ENCODE peak calls at places on chromosomes 6 and 20, in four cellular contexts. One of them, this sample, is unnamed.

GRCh38 chr20:46020515-46020914 is 8.5 kb upstream of the SLC12A5 start:
- DNase-seq in hepatocyte: no peak
- DNase-seq in PC-3: no peak
- DNase-seq in T-helper 17 cell: no peak
- DNase-seq in this sample: no peak

GRCh38 chr20:830011-830521 is 3.4 kb upstream of the FAM110A start:
- DNase-seq in PC-3: no peak
- DNase-seq in hepatocyte: no peak
- DNase-seq in T-helper 17 cell: no peak
- DNase-seq in this sample: no peak

GRCh38 chr6:118984342-118984741 is 49.4 kb upstream of the MCM9 start:
- DNase-seq in T-helper 17 cell: no peak
- DNase-seq in hepatocyte: no peak
- DNase-seq in PC-3: no peak
- DNase-seq in this sample: no peak

GRCh38 chr20:53707341-53708102 is 113.9 kb upstream of the ZNF217 start:
- DNase-seq in T-helper 17 cell: no peak
- DNase-seq in hepatocyte: no peak
- DNase-seq in PC-3: peak; percentile 35
- DNase-seq in this sample: no peak

GRCh38 chr20:10720550-10720949 is 46.8 kb upstream of the JAG1 start:
- DNase-seq in PC-3: no peak
- DNase-seq in hepatocyte: no peak
- DNase-seq in T-helper 17 cell: no peak
- DNase-seq in this sample: no peak

GRCh38 chr6:38975621-38976049 is 72.9 kb upstream of the GLP1R start:
- DNase-seq in PC-3: peak; percentile 36
- DNase-seq in T-helper 17 cell: no peak
- DNase-seq in hepatocyte: peak; percentile 42
- DNase-seq in this sample: no peak

GRCh38 chr20:52779125-52779524 is 193.0 kb upstream of the TSHZ2 start:
- DNase-seq in hepatocyte: no peak
- DNase-seq in PC-3: no peak
- DNase-seq in T-helper 17 cell: no peak
- DNase-seq in this sample: no peak

GRCh38 chr6:31792741-31793140 is 2.8 kb downstream of the VARS1 start:
- DNase-seq in PC-3: peak; percentile 96
- DNase-seq in T-helper 17 cell: no peak
- DNase-seq in hepatocyte: no peak
- DNase-seq in this sample: no peak

GRCh38 chr6:78867020-78867369 is 356 bp upstream of the IRAK1BP1 start:
- DNase-seq in PC-3: no peak
- DNase-seq in hepatocyte: no peak
- DNase-seq in T-helper 17 cell: no peak
- DNase-seq in this sample: no peak

GRCh38 chr6:118641042-118641441 is 10.3 kb downstream of the CEP85L start:
- DNase-seq in PC-3: no peak
- DNase-seq in hepatocyte: no peak
- DNase-seq in T-helper 17 cell: no peak
- DNase-seq in this sample: no peak

GRCh38 chr6:111788779-111789276 is 84.4 kb downstream of the FYN start:
- DNase-seq in hepatocyte: no peak
- DNase-seq in PC-3: no peak
- DNase-seq in T-helper 17 cell: no peak
- DNase-seq in this sample: peak; percentile 63

GRCh38 chr6:159074120-159074684 is 29.4 kb upstream of the TAGAP start:
- DNase-seq in hepatocyte: peak; percentile 79
- DNase-seq in T-helper 17 cell: no peak
- DNase-seq in PC-3: peak; percentile 6
- DNase-seq in this sample: no peak

GRCh38 chr6:11008821-11009220 is 35.3 kb downstream of the ELOVL2 start:
- DNase-seq in PC-3: no peak
- DNase-seq in T-helper 17 cell: no peak
- DNase-seq in hepatocyte: no peak
- DNase-seq in this sample: no peak

GRCh38 chr6:21612067-21612745 is 18.7 kb downstream of the SOX4 start:
- DNase-seq in hepatocyte: no peak
- DNase-seq in T-helper 17 cell: no peak
- DNase-seq in PC-3: no peak
- DNase-seq in this sample: no peak

GRCh38 chr20:32877507-32877906 is 18.8 kb downstream of the EFCAB8 start:
- DNase-seq in T-helper 17 cell: no peak
- DNase-seq in hepatocyte: no peak
- DNase-seq in PC-3: no peak
- DNase-seq in this sample: no peak

GRCh38 chr6:110738899-110739365 is 76.3 kb downstream of the CDK19 start:
- DNase-seq in PC-3: no peak
- DNase-seq in T-helper 17 cell: no peak
- DNase-seq in hepatocyte: peak; percentile 17
- DNase-seq in this sample: peak; percentile 86

GRCh38 chr6:18211338-18211737 is 53.0 kb downstream of the DEK start:
- DNase-seq in PC-3: no peak
- DNase-seq in T-helper 17 cell: no peak
- DNase-seq in hepatocyte: no peak
- DNase-seq in this sample: no peak

GRCh38 chr6:159974932-159975331 is 6.0 kb downstream of the IGF2R start:
- DNase-seq in T-helper 17 cell: no peak
- DNase-seq in PC-3: no peak
- DNase-seq in hepatocyte: no peak
- DNase-seq in this sample: no peak

GRCh38 chr6:19311786-19312185 is 525.4 kb upstream of the ID4 start:
- DNase-seq in PC-3: no peak
- DNase-seq in hepatocyte: no peak
- DNase-seq in T-helper 17 cell: no peak
- DNase-seq in this sample: no peak

GRCh38 chr6:14144678-14145113 is 27.1 kb downstream of the CD83 start:
- DNase-seq in PC-3: peak; percentile 77
- DNase-seq in hepatocyte: peak; percentile 85
- DNase-seq in T-helper 17 cell: peak; percentile 63
- DNase-seq in this sample: peak; percentile 72

GRCh38 chr20:46683939-46684750 is 5.1 kb downstream of the TP53RK start:
- DNase-seq in PC-3: no peak
- DNase-seq in T-helper 17 cell: no peak
- DNase-seq in hepatocyte: peak; percentile 79
- DNase-seq in this sample: no peak

GRCh38 chr6:118963003-118963402 is 28.0 kb upstream of the MCM9 start:
- DNase-seq in hepatocyte: no peak
- DNase-seq in PC-3: peak; percentile 21
- DNase-seq in T-helper 17 cell: no peak
- DNase-seq in this sample: no peak

GRCh38 chr6:112482373-112482772 is 135.2 kb downstream of the RFPL4B start:
- DNase-seq in T-helper 17 cell: no peak
- DNase-seq in PC-3: no peak
- DNase-seq in hepatocyte: peak; percentile 16
- DNase-seq in this sample: no peak

GRCh38 chr6:141445928-141446628 is 686.6 kb upstream of the GJE1 start:
- DNase-seq in hepatocyte: no peak
- DNase-seq in T-helper 17 cell: no peak
- DNase-seq in PC-3: no peak
- DNase-seq in this sample: no peak

GRCh38 chr6:145206247-145206907 is 528.9 kb downstream of the EPM2A start:
- DNase-seq in hepatocyte: peak; percentile 23
- DNase-seq in PC-3: no peak
- DNase-seq in T-helper 17 cell: no peak
- DNase-seq in this sample: no peak

GRCh38 chr6:51112731-51113130 is 294.1 kb downstream of the TFAP2B start:
- DNase-seq in PC-3: no peak
- DNase-seq in T-helper 17 cell: no peak
- DNase-seq in hepatocyte: peak; percentile 8
- DNase-seq in this sample: no peak

GRCh38 chr20:51016521-51016920 is 6.4 kb downstream of the KCNG1 start:
- DNase-seq in PC-3: no peak
- DNase-seq in T-helper 17 cell: no peak
- DNase-seq in hepatocyte: no peak
- DNase-seq in this sample: no peak